ENCODE peak calls at places on chromosomes 3 and 15, in seven cellular contexts. F is astrocyte of the cerebellum, S is GF-D8, A is skeletal muscle cell, D is SW 1271, I is HEK293T, J is M059J. W is an unnamed sample.

GRCh38 chr3:101310580-101311375 is 9.6 kb downstream of the IMPG2 start:
- DNase-seq in J (peak; percentile 83), S (no peak), A (peak; percentile 69), F (peak; percentile 23), I (peak; percentile 31), D (no peak), W (no peak)

GRCh38 chr15:101020945-101021344 is 101.8 kb downstream of the LRRK1 start:
- DNase-seq in D (no peak), I (no peak), J (no peak), F (no peak), S (no peak), A (no peak), W (no peak)

GRCh38 chr15:25501828-25502446 is 63.1 kb upstream of the UBE3A start:
- DNase-seq in D (no peak), A (no peak), S (no peak), J (peak; percentile 14), F (peak; percentile 11), I (no peak), W (peak; percentile 54)

GRCh38 chr3:36197176-36197575 is 183.1 kb upstream of the STAC start:
- DNase-seq in A (no peak), F (no peak), S (no peak), J (no peak), I (no peak), D (no peak), W (no peak)

GRCh38 chr3:139893264-139893962 is 41.6 kb upstream of the CLSTN2 start:
- DNase-seq in D (no peak), J (no peak), F (no peak), S (no peak), A (no peak), I (no peak), W (no peak)

GRCh38 chr15:77333166-77333565 is 86.7 kb downstream of the PEAK1 start:
- DNase-seq in A (no peak), J (no peak), D (no peak), S (no peak), I (no peak), F (no peak), W (no peak)

GRCh38 chr3:98359993-98360675 is 6.5 kb downstream of the OR5K4 start:
- DNase-seq in J (peak; percentile 40), S (no peak), D (no peak), F (no peak), A (no peak), I (no peak), W (no peak)

GRCh38 chr3:97901327-97902295 is 70.6 kb downstream of the RIOX2 start:
- DNase-seq in F (no peak), I (no peak), A (no peak), D (no peak), S (no peak), J (no peak), W (peak; percentile 7)

GRCh38 chr3:53493618-53493996 is 804 bp upstream of the CACNA1D start:
- DNase-seq in D (no peak), J (no peak), F (no peak), A (no peak), I (no peak), S (no peak), W (no peak)

GRCh38 chr3:165852150-165852549 is 14.9 kb upstream of the BCHE start:
- DNase-seq in I (no peak), F (no peak), J (no peak), A (no peak), S (no peak), D (no peak), W (no peak)

GRCh38 chr15:101689901-101690300 is 34.4 kb downstream of the TARS3 start:
- DNase-seq in D (no peak), A (no peak), S (no peak), F (no peak), J (peak; percentile 75), I (no peak), W (no peak)

GRCh38 chr3:60080648-60081047 is 1030.8 kb upstream of the CFAP20DC start:
- DNase-seq in I (no peak), S (no peak), F (no peak), A (no peak), D (no peak), J (peak; percentile 7), W (no peak)